ENCODE peak calls at places on chromosomes 13 and 19, in six cellular contexts. I, N, V, W, R and J are unnamed samples.

GRCh38 chr19:6723108-6723618 is 2.7 kb upstream of the C3 start:
- DNase-seq in N (peak), V (no peak), I (peak), W (peak), R (peak), J (no peak)

GRCh38 chr13:98411617-98412310 is 165.1 kb downstream of the STK24 start:
- DNase-seq in N (no peak), V (no peak), I (peak), W (peak), R (peak), J (no peak)

GRCh38 chr13:20127563-20128458 is 33.0 kb downstream of the GJA3 start:
- DNase-seq in V (no peak), W (peak), I (peak), N (peak), R (peak), J (peak)

GRCh38 chr19:8001995-8002849 is 3.2 kb downstream of the ELAVL1 start:
- DNase-seq in W (peak), I (peak), R (peak), N (peak), V (peak), J (peak)

GRCh38 chr19:17327654-17328516 is 6.8 kb downstream of the ANO8 start:
- DNase-seq in V (no peak), I (peak), R (peak), N (peak), W (peak), J (no peak)

GRCh38 chr19:2244122-2244411 is 5.1 kb upstream of the AMH start:
- DNase-seq in R (no peak), N (no peak), I (no peak), W (no peak), V (no peak), J (no peak)

GRCh38 chr13:48749699-48750473 is 96.2 kb downstream of the CYSLTR2 start:
- DNase-seq in R (peak), I (peak), W (peak), V (peak), N (peak), J (peak)

GRCh38 chr13:81223784-81224501 is 883.0 kb upstream of the SPRY2 start:
- DNase-seq in R (no peak), V (no peak), W (no peak), I (no peak), N (no peak), J (no peak)

GRCh38 chr19:31567776-31568175 is 218.5 kb upstream of the TSHZ3 start:
- DNase-seq in V (no peak), I (no peak), W (no peak), R (no peak), N (no peak), J (no peak)

GRCh38 chr13:27293873-27294515 is 23.4 kb downstream of the RASL11A start:
- DNase-seq in N (no peak), R (no peak), I (no peak), V (no peak), W (no peak), J (no peak)

GRCh38 chr19:18522124-18522861 is 423 bp upstream of the ELL start:
- DNase-seq in I (peak), R (peak), N (peak), V (peak), W (peak), J (peak)
- H3K4me3 ChIP-seq in I (peak), R (peak), N (peak), V (no peak), W (peak), J (peak)

DNA sequence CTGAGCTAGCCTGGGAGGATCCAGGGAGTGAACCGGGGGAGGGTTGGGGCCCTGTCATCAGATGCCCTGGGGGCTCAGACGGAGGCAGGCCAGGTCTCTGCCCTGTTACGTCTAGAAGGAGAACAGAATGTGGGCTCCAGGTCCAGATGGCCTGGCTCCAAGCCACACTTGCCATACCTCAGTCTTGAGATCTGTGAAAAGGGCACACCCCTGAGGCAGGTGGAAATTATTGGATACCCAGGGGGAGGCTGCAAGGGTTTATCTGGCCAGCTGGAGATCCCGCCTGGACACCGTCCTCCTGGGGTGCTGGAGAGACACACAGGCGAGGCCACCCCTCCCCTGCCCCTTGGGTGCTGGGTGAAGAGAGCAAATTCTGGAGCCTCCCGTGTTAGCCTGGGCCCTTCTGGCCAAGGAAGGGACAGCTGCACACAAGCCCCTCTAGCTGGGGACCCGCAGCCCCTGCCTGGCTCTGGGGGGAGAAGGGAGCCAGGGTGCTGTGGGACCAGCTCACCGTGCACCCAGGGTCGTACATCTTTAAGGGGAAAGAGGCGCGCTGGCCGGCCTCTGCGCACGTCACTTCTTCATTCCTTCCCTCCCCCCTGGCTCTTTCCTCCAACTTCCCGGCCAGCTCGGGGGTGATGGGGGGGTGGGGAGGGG is 808 bp upstream of the NFIC start:
- DNase-seq in I (peak), R (peak), W (peak), V (no peak), N (peak), J (no peak)
- TF ChIP-seq CTCF in I (no peak), R (no peak), W (no peak), V (no peak), N (no peak), J (no peak)

GRCh38 chr19:39052243-39052746 is 19.9 kb upstream of the FBXO27 start:
- DNase-seq in I (peak), V (peak), N (peak), R (peak), W (peak), J (peak)

GRCh38 chr19:39053276-39054090 is 21.1 kb upstream of the FBXO27 start:
- DNase-seq in I (no peak), N (no peak), R (no peak), V (no peak), W (no peak), J (peak)

GRCh38 chr19:39052846-39053245 is 20.5 kb upstream of the FBXO27 start:
- DNase-seq in W (no peak), I (no peak), V (no peak), R (no peak), N (no peak), J (peak)

GRCh38 chr19:39057615-39058014 is 25.3 kb upstream of the FBXO27 start:
- DNase-seq in I (no peak), N (no peak), W (no peak), R (no peak), V (no peak), J (no peak)

DNA sequence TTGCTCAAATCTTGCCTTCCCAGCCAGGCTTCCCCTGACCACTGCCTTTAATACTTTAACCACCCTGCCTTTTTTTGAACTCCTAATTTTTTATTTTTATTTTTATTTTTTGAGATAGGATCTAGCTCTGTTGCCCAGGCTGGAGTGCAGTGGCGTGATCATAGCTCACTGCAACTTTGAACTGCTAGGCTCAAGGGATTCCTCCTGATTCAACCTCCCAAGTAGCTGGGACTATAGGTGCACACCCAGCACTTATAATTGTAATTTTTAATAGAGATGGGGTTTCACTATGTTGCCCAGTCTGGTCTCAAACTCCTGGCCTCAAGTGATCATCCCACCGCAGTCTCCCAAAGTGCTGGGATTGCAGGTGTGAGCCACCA is 21.7 kb upstream of the FBXO27 start:
- DNase-seq in N (no peak), V (no peak), I (no peak), R (no peak), W (no peak), J (no peak)
- H3K27ac ChIP-seq in N (no peak), V (no peak), I (no peak), R (no peak), W (no peak), J (peak)

GRCh38 chr19:18419195-18419698 is at the start of gene SSBP4:
- DNase-seq in I (peak), V (no peak), R (peak), N (peak), W (peak), J (no peak)

GRCh38 chr19:18418034-18418724 is 1.0 kb upstream of the SSBP4 start:
- DNase-seq in I (peak), V (no peak), W (no peak), N (peak), R (peak), J (no peak)

GRCh38 chr19:18417250-18418033 is 1.8 kb upstream of the SSBP4 start:
- DNase-seq in N (peak), R (peak), I (peak), W (peak), V (peak), J (no peak)

GRCh38 chr19:18419699-18420460 is 682 bp downstream of the SSBP4 start:
- DNase-seq in W (no peak), V (no peak), R (peak), N (peak), I (peak), J (no peak)

GRCh38 chr19:18418725-18419194 is 438 bp upstream of the SSBP4 start:
- DNase-seq in R (peak), W (peak), V (no peak), I (peak), N (peak), J (no peak)
- H3K4me3 ChIP-seq in R (peak), W (peak), V (peak), I (peak), N (peak), J (peak)

DNA sequence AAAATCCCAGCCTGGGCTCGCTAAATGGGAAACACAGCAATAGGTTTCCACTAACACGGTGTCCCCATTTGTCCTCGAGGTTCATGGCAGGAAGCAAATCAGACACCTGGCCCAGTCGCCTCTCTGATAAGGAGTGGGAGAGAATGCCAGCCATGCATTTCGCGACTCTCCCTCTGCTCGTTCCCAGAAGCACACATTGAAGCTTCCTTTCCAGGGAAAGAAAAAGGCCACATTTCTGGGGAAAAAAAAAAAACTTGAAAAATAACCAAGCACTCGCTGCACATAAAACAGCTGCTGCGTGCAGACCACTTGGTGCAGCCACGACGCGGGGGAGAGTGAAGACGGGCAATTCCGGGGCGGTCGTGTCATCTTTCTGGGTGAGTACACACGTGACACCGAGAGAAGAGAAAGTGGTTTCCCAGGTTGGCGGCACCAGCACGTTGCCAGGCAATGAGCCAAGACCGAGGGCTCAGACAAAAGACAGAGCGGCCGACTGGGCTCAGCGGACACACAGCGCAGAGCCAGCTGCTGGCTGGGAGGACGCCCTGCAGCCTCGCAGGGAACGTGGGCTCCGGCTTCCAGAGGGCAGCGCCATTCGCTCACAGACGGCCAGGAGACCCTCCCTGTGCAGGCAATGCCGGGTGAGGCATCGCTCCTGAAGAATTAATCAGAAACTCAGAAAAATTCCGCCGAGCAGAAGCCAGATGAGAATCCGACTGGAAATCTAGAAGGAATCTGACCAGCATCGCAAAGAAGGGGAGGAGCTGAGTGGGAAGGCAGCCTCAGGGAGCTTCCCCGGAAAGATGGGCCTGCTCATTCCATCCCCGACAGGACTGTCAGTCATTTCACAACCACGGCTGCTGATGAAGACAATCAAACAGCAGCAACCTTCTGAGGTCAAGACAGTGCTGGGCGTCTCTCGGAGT is 83.2 kb upstream of the IRS2 start:
- DNase-seq in N (peak), I (peak), W (peak), R (peak), V (peak), J (peak)
- TF ChIP-seq CTCF in N (no peak), I (peak), W (no peak), R (peak), V (no peak), J (no peak)

GRCh38 chr13:67064920-67065319 is 165.2 kb downstream of the PCDH9 start:
- DNase-seq in I (no peak), N (no peak), R (no peak), W (no peak), V (no peak), J (no peak)

GRCh38 chr13:67061750-67062149 is 168.4 kb downstream of the PCDH9 start:
- DNase-seq in N (no peak), W (no peak), V (no peak), R (no peak), I (no peak), J (no peak)

GRCh38 chr13:67063036-67063435 is 167.1 kb downstream of the PCDH9 start:
- DNase-seq in W (no peak), V (no peak), N (no peak), R (no peak), I (no peak), J (no peak)

GRCh38 chr13:67062160-67062559 is 168.0 kb downstream of the PCDH9 start:
- DNase-seq in W (no peak), I (no peak), N (no peak), R (no peak), V (no peak), J (no peak)
- H3K27ac ChIP-seq in W (no peak), I (no peak), N (no peak), R (no peak), V (no peak), J (peak)